ENCODE peak calls at places on chromosome 20, in nine cellular contexts. S, N, R, V, O, F, I, Q and B are unnamed samples.
A peak's percentile ranks its signal among the peaks of the same experiment; 100 is the strongest.

GRCh38 chr20:11015440-11015839 is 341.6 kb upstream of the JAG1 start:
- DNase-seq in Q (no peak), N (no peak), R (no peak), O (no peak), F (no peak), S (no peak), V (no peak), I (no peak), B (no peak)

GRCh38 chr20:15831201-15831600 is 742.0 kb downstream of the KIF16B start:
- DNase-seq in V (no peak), Q (no peak), F (no peak), O (no peak), N (no peak), I (no peak), R (no peak), S (no peak), B (no peak)

GRCh38 chr20:21900431-21900830 is 195.0 kb downstream of the PAX1 start:
- DNase-seq in Q (no peak), S (no peak), V (no peak), F (no peak), R (no peak), I (no peak), O (no peak), N (no peak), B (no peak)

GRCh38 chr20:17809714-17810631 is 110.2 kb downstream of the BANF2 start:
- DNase-seq in Q (no peak), F (peak; percentile 66), S (no peak), N (no peak), R (no peak), O (no peak), V (no peak), I (no peak), B (no peak)

GRCh38 chr20:24816431-24816830 is 132.6 kb upstream of the CST7 start:
- DNase-seq in Q (no peak), I (no peak), F (no peak), S (no peak), O (no peak), V (no peak), N (no peak), R (no peak), B (no peak)

GRCh38 chr20:2303693-2304092 is 7.9 kb downstream of the TGM3 start:
- DNase-seq in N (no peak), Q (no peak), F (no peak), I (no peak), O (no peak), S (no peak), V (no peak), R (no peak), B (no peak)

GRCh38 chr20:45959126-45959525 is 12.9 kb downstream of the ZNF335 start:
- DNase-seq in N (peak; percentile 63), S (no peak), I (no peak), Q (no peak), V (no peak), R (no peak), O (no peak), F (no peak), B (no peak)

GRCh38 chr20:51412333-51412761 is 130.2 kb downstream of the NFATC2 start:
- DNase-seq in N (peak; percentile 71), Q (peak; percentile 33), I (no peak), O (peak; percentile 59), V (no peak), S (no peak), F (no peak), R (peak; percentile 71), B (no peak)

GRCh38 chr20:55977723-55978481 is 27.4 kb downstream of the CBLN4 start:
- DNase-seq in Q (no peak), N (no peak), O (no peak), I (no peak), V (no peak), R (no peak), S (no peak), F (no peak), B (no peak)

GRCh38 chr20:35551485-35551884 is 9.6 kb downstream of the ERGIC3 start:
- DNase-seq in I (no peak), V (peak; percentile 7), O (no peak), R (no peak), Q (no peak), S (no peak), F (no peak), N (no peak), B (no peak)

GRCh38 chr20:45056473-45057148 is 44.3 kb downstream of the KCNS1 start:
- DNase-seq in S (no peak), I (no peak), V (no peak), N (no peak), Q (no peak), R (no peak), O (no peak), F (no peak), B (no peak)

GRCh38 chr20:4084721-4085120 is 69.4 kb upstream of the RNF24 start:
- DNase-seq in Q (no peak), O (no peak), R (no peak), F (no peak), S (no peak), I (no peak), N (no peak), V (no peak), B (no peak)

GRCh38 chr20:8534368-8534767 is 402.3 kb downstream of the PLCB1 start:
- DNase-seq in F (no peak), S (no peak), I (no peak), N (no peak), O (no peak), V (no peak), Q (no peak), R (no peak), B (no peak)

GRCh38 chr20:44142416-44142815 is 44.6 kb downstream of the JPH2 start:
- DNase-seq in S (no peak), V (no peak), R (peak; percentile 46), I (no peak), Q (no peak), N (no peak), F (no peak), O (no peak), B (no peak)

GRCh38 chr20:57210054-57210910 is 56.2 kb downstream of the BMP7 start:
- DNase-seq in R (no peak), O (no peak), S (no peak), V (no peak), Q (no peak), I (no peak), N (no peak), F (no peak), B (no peak)

GRCh38 chr20:41862023-41862422 is 243.8 kb upstream of the CHD6 start:
- DNase-seq in F (no peak), R (no peak), I (no peak), N (no peak), V (no peak), Q (no peak), S (no peak), O (no peak), B (no peak)

GRCh38 chr20:52926505-52926904 is 45.7 kb upstream of the TSHZ2 start:
- DNase-seq in V (no peak), O (no peak), I (no peak), S (no peak), R (peak; percentile 36), Q (no peak), F (no peak), N (no peak), B (no peak)

GRCh38 chr20:16292227-16292626 is 281.0 kb downstream of the KIF16B start:
- DNase-seq in S (no peak), V (no peak), Q (no peak), R (peak; percentile 23), O (no peak), N (no peak), I (no peak), F (no peak), B (no peak)

GRCh38 chr20:50369225-50370035 is 140.8 kb upstream of the PTPN1 start:
- DNase-seq in R (no peak), V (no peak), N (no peak), Q (no peak), S (no peak), I (no peak), O (no peak), F (no peak), B (no peak)

GRCh38 chr20:62622178-62622876 is 20.0 kb upstream of the SLCO4A1 start:
- DNase-seq in S (no peak), O (no peak), N (no peak), Q (no peak), F (no peak), V (no peak), I (no peak), R (no peak), B (no peak)
- H3K27ac ChIP-seq in S (peak overlapping the region; percentile 92), O (peak overlapping the region; percentile 88), N (peak overlapping the region; percentile 92), Q (peak overlapping the region; percentile 68), F (no peak overlapping the region), V (peak overlapping the region; percentile 95), I (peak overlapping the region; percentile 94), R (no peak overlapping the region), B (peak overlapping the region; percentile 49)

GRCh38 chr20:40286991-40287531 is 402.0 kb downstream of the MAFB start:
- DNase-seq in R (no peak), Q (peak; percentile 83), I (peak; percentile 26), N (peak; percentile 79), O (peak; percentile 73), V (no peak), F (no peak), S (no peak), B (peak; percentile 67)
- H3K27ac ChIP-seq in R (no peak overlapping the region), Q (peak overlapping the region; percentile 74), I (peak overlapping the region; percentile 57), N (peak overlapping the region; percentile 32), O (peak overlapping the region; percentile 40), V (no peak overlapping the region), F (no peak overlapping the region), S (peak overlapping the region; percentile 31), B (no peak overlapping the region)

GRCh38 chr20:13563854-13564253 is 74.9 kb downstream of the TASP1 start:
- DNase-seq in R (no peak), F (no peak), O (no peak), V (no peak), Q (no peak), S (no peak), N (no peak), I (no peak), B (no peak)
- H3K27ac ChIP-seq in R (no peak overlapping the region), F (no peak overlapping the region), O (no peak overlapping the region), V (no peak overlapping the region), Q (no peak overlapping the region), S (no peak overlapping the region), N (no peak overlapping the region), I (no peak overlapping the region), B (no peak overlapping the region)

GRCh38 chr20:47126709-47127108 is 229.8 kb downstream of the ZMYND8 start:
- DNase-seq in V (no peak), S (no peak), O (no peak), Q (no peak), R (peak; percentile 74), F (no peak), I (no peak), N (no peak), B (no peak)

GRCh38 chr20:47126374-47126705 is 230.2 kb downstream of the ZMYND8 start:
- DNase-seq in R (peak; percentile 44), N (no peak), V (no peak), S (no peak), I (no peak), Q (no peak), F (no peak), O (no peak), B (no peak)

GRCh38 chr20:47127986-47128385 is 228.5 kb downstream of the ZMYND8 start:
- DNase-seq in O (no peak), V (no peak), Q (no peak), I (no peak), F (no peak), N (peak; percentile 14), S (no peak), R (no peak), B (no peak)

GRCh38 chr20:47125553-47126373 is 230.7 kb downstream of the ZMYND8 start:
- DNase-seq in R (peak; percentile 11), O (no peak), N (no peak), Q (no peak), I (no peak), V (no peak), S (no peak), F (no peak), B (no peak)

GRCh38 chr20:47129306-47129705 is 227.2 kb downstream of the ZMYND8 start:
- DNase-seq in Q (no peak), F (no peak), R (no peak), V (no peak), N (no peak), I (no peak), S (no peak), O (no peak), B (no peak)
- H3K27ac ChIP-seq in Q (no peak overlapping the region), F (no peak overlapping the region), R (no peak overlapping the region), V (no peak overlapping the region), N (no peak overlapping the region), I (no peak overlapping the region), S (no peak overlapping the region), O (no peak overlapping the region), B (no peak overlapping the region)